ENCODE peak calls at places on chromosome X, in four cellular contexts. One of them, this sample, is unnamed.

GRCh38 chrX:103396186-103396585 is 19.8 kb downstream of the BEX3 start:
- DNase-seq in neuronal stem cell: no peak
- DNase-seq in mesendoderm: no peak
- DNase-seq in IMR-90: peak
- DNase-seq in this sample: no peak

GRCh38 chrX:10549280-10549679 is 71.1 kb downstream of the MID1 start:
- DNase-seq in neuronal stem cell: no peak
- DNase-seq in mesendoderm: no peak
- DNase-seq in IMR-90: no peak
- DNase-seq in this sample: no peak

GRCh38 chrX:68735266-68735665 is 87.8 kb downstream of the STARD8 start:
- DNase-seq in neuronal stem cell: no peak
- DNase-seq in mesendoderm: no peak
- DNase-seq in IMR-90: no peak
- DNase-seq in this sample: no peak

GRCh38 chrX:53280703-53281320 is 572 bp downstream of the IQSEC2 start:
- DNase-seq in neuronal stem cell: no peak
- DNase-seq in mesendoderm: peak
- DNase-seq in IMR-90: peak
- DNase-seq in this sample: peak

GRCh38 chrX:5829469-5829868 is 399.2 kb downstream of the NLGN4X start:
- DNase-seq in neuronal stem cell: no peak
- DNase-seq in mesendoderm: no peak
- DNase-seq in IMR-90: no peak
- DNase-seq in this sample: no peak

GRCh38 chrX:41180194-41180902 is 95.1 kb downstream of the USP9X start:
- DNase-seq in neuronal stem cell: no peak
- DNase-seq in mesendoderm: peak
- DNase-seq in IMR-90: peak
- DNase-seq in this sample: peak

GRCh38 chrX:153688900-153689590 is 1.3 kb downstream of the SLC6A8 start:
- DNase-seq in neuronal stem cell: no peak
- DNase-seq in mesendoderm: no peak
- DNase-seq in IMR-90: peak
- DNase-seq in this sample: no peak

GRCh38 chrX:34918091-34918736 is 24.4 kb upstream of the FAM47B start:
- DNase-seq in neuronal stem cell: no peak
- DNase-seq in mesendoderm: no peak
- DNase-seq in IMR-90: peak
- DNase-seq in this sample: peak

GRCh38 chrX:78315745-78316144 is 11.7 kb downstream of the CYSLTR1 start:
- DNase-seq in neuronal stem cell: no peak
- DNase-seq in mesendoderm: no peak
- DNase-seq in IMR-90: no peak
- DNase-seq in this sample: no peak

GRCh38 chrX:83508006-83508405 is at the start of gene POU3F4:
- DNase-seq in neuronal stem cell: no peak
- DNase-seq in mesendoderm: peak
- DNase-seq in IMR-90: no peak
- DNase-seq in this sample: no peak

GRCh38 chrX:84156831-84157230 is 31.2 kb downstream of the RPS6KA6 start:
- DNase-seq in neuronal stem cell: no peak
- DNase-seq in mesendoderm: no peak
- DNase-seq in IMR-90: no peak
- DNase-seq in this sample: no peak

GRCh38 chrX:143873343-143873742 is 10.5 kb upstream of the UBE2NL start:
- DNase-seq in neuronal stem cell: no peak
- DNase-seq in mesendoderm: no peak
- DNase-seq in IMR-90: no peak
- DNase-seq in this sample: no peak

GRCh38 chrX:44675364-44676024 is 132.8 kb upstream of the FUNDC1 start:
- DNase-seq in neuronal stem cell: no peak
- DNase-seq in mesendoderm: no peak
- DNase-seq in IMR-90: peak
- DNase-seq in this sample: peak

GRCh38 chrX:20742106-20742505 is 475.4 kb upstream of the RPS6KA3 start:
- DNase-seq in neuronal stem cell: no peak
- DNase-seq in mesendoderm: no peak
- DNase-seq in IMR-90: no peak
- DNase-seq in this sample: no peak

GRCh38 chrX:107454302-107454701 is 4.8 kb downstream of the FRMPD3 start:
- DNase-seq in neuronal stem cell: no peak
- DNase-seq in mesendoderm: no peak
- DNase-seq in IMR-90: peak
- DNase-seq in this sample: no peak

GRCh38 chrX:140602140-140602539 is 97.3 kb upstream of the SOX3 start:
- DNase-seq in neuronal stem cell: no peak
- DNase-seq in mesendoderm: no peak
- DNase-seq in IMR-90: no peak
- DNase-seq in this sample: no peak

GRCh38 chrX:29468911-29469494 is 746.4 kb upstream of the MAGEB2 start:
- DNase-seq in neuronal stem cell: no peak
- DNase-seq in mesendoderm: no peak
- DNase-seq in IMR-90: no peak
- DNase-seq in this sample: no peak

GRCh38 chrX:20593402-20593801 is 326.7 kb upstream of the RPS6KA3 start:
- DNase-seq in neuronal stem cell: no peak
- DNase-seq in mesendoderm: no peak
- DNase-seq in IMR-90: no peak
- DNase-seq in this sample: no peak

GRCh38 chrX:139642241-139642927 is 65.6 kb downstream of the MCF2 start:
- DNase-seq in neuronal stem cell: peak
- DNase-seq in mesendoderm: peak
- DNase-seq in IMR-90: no peak
- DNase-seq in this sample: no peak

GRCh38 chrX:123339201-123339905 is 155.3 kb downstream of the GRIA3 start:
- DNase-seq in neuronal stem cell: no peak
- DNase-seq in mesendoderm: no peak
- DNase-seq in IMR-90: no peak
- DNase-seq in this sample: peak

GRCh38 chrX:74535633-74536141 is 78.7 kb downstream of the RLIM start:
- DNase-seq in neuronal stem cell: no peak
- DNase-seq in mesendoderm: peak
- DNase-seq in IMR-90: peak
- DNase-seq in this sample: peak

GRCh38 chrX:15269618-15270521 is at the start of gene ASB9:
- DNase-seq in neuronal stem cell: no peak
- DNase-seq in mesendoderm: peak
- DNase-seq in IMR-90: peak
- DNase-seq in this sample: peak

GRCh38 chrX:105221374-105221773 is 880 bp upstream of the TEX13A start:
- DNase-seq in neuronal stem cell: no peak
- DNase-seq in mesendoderm: peak
- DNase-seq in IMR-90: no peak
- DNase-seq in this sample: peak

GRCh38 chrX:140507982-140508305 is 3.1 kb upstream of the SOX3 start:
- DNase-seq in neuronal stem cell: peak
- DNase-seq in mesendoderm: peak
- DNase-seq in IMR-90: no peak
- DNase-seq in this sample: no peak

GRCh38 chrX:78571849-78572248 is 87.3 kb downstream of the RTL3 start:
- DNase-seq in neuronal stem cell: no peak
- DNase-seq in mesendoderm: no peak
- DNase-seq in IMR-90: no peak
- DNase-seq in this sample: no peak

GRCh38 chrX:117713411-117713810 is 403.2 kb downstream of the KLHL13 start:
- DNase-seq in neuronal stem cell: no peak
- DNase-seq in mesendoderm: no peak
- DNase-seq in IMR-90: no peak
- DNase-seq in this sample: no peak

GRCh38 chrX:120749141-120749846 is 119.4 kb upstream of the C1GALT1C1 start:
- DNase-seq in neuronal stem cell: no peak
- DNase-seq in mesendoderm: no peak
- DNase-seq in IMR-90: no peak
- DNase-seq in this sample: no peak

GRCh38 chrX:32045149-32045548 is 973.3 kb upstream of the FTHL17 start:
- DNase-seq in neuronal stem cell: no peak
- DNase-seq in mesendoderm: peak
- DNase-seq in IMR-90: no peak
- DNase-seq in this sample: no peak

GRCh38 chrX:15849555-15849954 is 5.1 kb downstream of the AP1S2 start:
- DNase-seq in neuronal stem cell: no peak
- DNase-seq in mesendoderm: peak
- DNase-seq in IMR-90: no peak
- DNase-seq in this sample: peak

GRCh38 chrX:53481816-53482485 is 47.8 kb upstream of the HSD17B10 start:
- DNase-seq in neuronal stem cell: peak
- DNase-seq in mesendoderm: peak
- DNase-seq in IMR-90: peak
- DNase-seq in this sample: peak

GRCh38 chrX:131762802-131763234 is 218.9 kb downstream of the OR13H1 start:
- DNase-seq in neuronal stem cell: no peak
- DNase-seq in mesendoderm: peak
- DNase-seq in IMR-90: peak
- DNase-seq in this sample: no peak

GRCh38 chrX:108219949-108220601 is 128.5 kb downstream of the ATG4A start:
- DNase-seq in neuronal stem cell: no peak
- DNase-seq in mesendoderm: no peak
- DNase-seq in IMR-90: no peak
- DNase-seq in this sample: no peak

GRCh38 chrX:18983711-18984380 is at the start of gene PHKA2:
- DNase-seq in neuronal stem cell: no peak
- DNase-seq in mesendoderm: peak
- DNase-seq in IMR-90: no peak
- DNase-seq in this sample: peak

GRCh38 chrX:140057001-140057411 is 91.7 kb upstream of the CXorf66 start:
- DNase-seq in neuronal stem cell: peak
- DNase-seq in mesendoderm: peak
- DNase-seq in IMR-90: peak
- DNase-seq in this sample: peak

GRCh38 chrX:119502727-119503483 is 34.7 kb downstream of the SLC25A5 start:
- DNase-seq in neuronal stem cell: no peak
- DNase-seq in mesendoderm: no peak
- DNase-seq in IMR-90: peak
- DNase-seq in this sample: peak

GRCh38 chrX:17020828-17021821 is 74.7 kb downstream of the REPS2 start:
- DNase-seq in neuronal stem cell: no peak
- DNase-seq in mesendoderm: no peak
- DNase-seq in IMR-90: no peak
- DNase-seq in this sample: no peak

GRCh38 chrX:54937416-54937815 is 16.8 kb downstream of the TRO start:
- DNase-seq in neuronal stem cell: no peak
- DNase-seq in mesendoderm: no peak
- DNase-seq in IMR-90: no peak
- DNase-seq in this sample: no peak

GRCh38 chrX:55777596-55777995 is 60.0 kb downstream of the RRAGB start:
- DNase-seq in neuronal stem cell: no peak
- DNase-seq in mesendoderm: no peak
- DNase-seq in IMR-90: no peak
- DNase-seq in this sample: no peak

GRCh38 chrX:47321386-47321785 is 49.0 kb upstream of the ZNF157 start:
- DNase-seq in neuronal stem cell: peak
- DNase-seq in mesendoderm: peak
- DNase-seq in IMR-90: peak
- DNase-seq in this sample: peak
- H2BK5ac ChIP-seq in neuronal stem cell: no peak
- H2BK5ac ChIP-seq in mesendoderm: no peak
- H2BK5ac ChIP-seq in IMR-90: no peak
- H2BK5ac ChIP-seq in this sample: no peak

DNA sequence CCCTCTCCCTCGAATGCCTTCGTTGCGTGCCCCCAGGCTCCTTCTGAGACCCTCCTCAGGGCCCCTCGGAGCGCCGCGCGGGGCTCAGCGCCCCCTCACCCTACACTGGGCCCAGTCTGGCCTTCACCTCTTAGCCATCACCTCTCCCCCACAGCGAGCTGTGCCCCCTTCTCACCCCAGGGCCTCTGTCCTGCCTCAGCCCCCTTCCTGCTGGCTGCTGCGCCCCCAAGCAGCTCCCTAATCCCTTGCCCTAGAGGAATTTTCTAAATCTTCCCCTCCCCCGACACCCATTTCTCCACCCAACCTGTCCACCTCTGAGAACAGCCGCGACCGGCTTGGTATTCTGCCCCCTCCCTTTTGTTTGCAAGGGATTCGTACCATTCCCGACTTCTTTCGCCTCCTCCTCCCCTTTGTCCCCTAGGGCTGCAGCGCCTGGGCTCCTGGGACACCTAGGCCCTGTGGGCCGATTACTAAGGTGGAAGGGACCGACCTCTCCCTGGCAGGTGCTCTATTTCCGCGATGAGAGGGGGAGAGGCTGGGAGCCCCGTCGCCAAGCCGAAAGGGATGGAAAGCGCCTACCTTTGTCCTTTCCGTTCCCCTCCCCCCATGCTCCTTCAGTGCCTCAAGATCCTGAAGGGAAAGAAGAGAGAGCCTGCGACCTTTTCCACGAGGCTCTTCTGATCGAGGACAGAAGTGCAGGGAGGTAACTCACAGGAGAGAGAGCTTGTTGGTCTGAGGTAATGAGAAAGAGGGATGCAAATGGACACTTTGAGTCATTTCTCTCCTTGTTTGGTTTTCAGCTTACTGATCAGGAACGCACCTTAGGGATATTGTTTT is 10.9 kb downstream of the DLG3 start:
- DNase-seq in neuronal stem cell: no peak
- DNase-seq in mesendoderm: peak
- DNase-seq in IMR-90: no peak
- DNase-seq in this sample: peak
- H3K4me3 ChIP-seq in neuronal stem cell: peak
- H3K4me3 ChIP-seq in mesendoderm: peak
- H3K4me3 ChIP-seq in IMR-90: peak
- H3K4me3 ChIP-seq in this sample: peak

GRCh38 chrX:37824491-37825224 is 22.7 kb downstream of the DYNLT3 start:
- DNase-seq in neuronal stem cell: no peak
- DNase-seq in mesendoderm: no peak
- DNase-seq in IMR-90: no peak
- DNase-seq in this sample: peak
- H2BK5ac ChIP-seq in neuronal stem cell: no peak
- H2BK5ac ChIP-seq in mesendoderm: no peak
- H2BK5ac ChIP-seq in IMR-90: no peak
- H2BK5ac ChIP-seq in this sample: no peak

GRCh38 chrX:129678881-129679195 is 24.1 kb upstream of the APLN start:
- DNase-seq in neuronal stem cell: no peak
- DNase-seq in mesendoderm: no peak
- DNase-seq in IMR-90: no peak
- DNase-seq in this sample: no peak
- H3K4me3 ChIP-seq in neuronal stem cell: no peak
- H3K4me3 ChIP-seq in mesendoderm: no peak
- H3K4me3 ChIP-seq in IMR-90: no peak
- H3K4me3 ChIP-seq in this sample: no peak

GRCh38 chrX:274904-275475 is 6.2 kb upstream of the PLCXD1 start:
- DNase-seq in neuronal stem cell: peak
- DNase-seq in mesendoderm: peak
- DNase-seq in IMR-90: no peak
- DNase-seq in this sample: peak

GRCh38 chrX:275476-275966 is 5.7 kb upstream of the PLCXD1 start:
- DNase-seq in neuronal stem cell: no peak
- DNase-seq in mesendoderm: no peak
- DNase-seq in IMR-90: no peak
- DNase-seq in this sample: no peak

GRCh38 chrX:275967-276587 is 5.1 kb upstream of the PLCXD1 start:
- DNase-seq in neuronal stem cell: peak
- DNase-seq in mesendoderm: peak
- DNase-seq in IMR-90: peak
- DNase-seq in this sample: peak

GRCh38 chrX:267771-268261 is 13.4 kb upstream of the PLCXD1 start:
- DNase-seq in neuronal stem cell: no peak
- DNase-seq in mesendoderm: no peak
- DNase-seq in IMR-90: no peak
- DNase-seq in this sample: no peak

GRCh38 chrX:270848-271367 is 10.3 kb upstream of the PLCXD1 start:
- DNase-seq in neuronal stem cell: no peak
- DNase-seq in mesendoderm: no peak
- DNase-seq in IMR-90: no peak
- DNase-seq in this sample: no peak
- H2BK5ac ChIP-seq in neuronal stem cell: no peak
- H2BK5ac ChIP-seq in mesendoderm: no peak
- H2BK5ac ChIP-seq in IMR-90: no peak
- H2BK5ac ChIP-seq in this sample: no peak